ENCODE peak calls at places on chromosome 19, in seven cellular contexts. M is A549; N is HTR-8/SVneo; J is stimulated activated CD8-positive, alpha-beta memory T cell treated with anti-CD3 and anti-CD28 coated beads, Interleukin-7, amount 100 ng/mL, for 24 hours; A is GM12865; X is left cardiac atrium; S is RPMI7951. Y is an unnamed sample.

GRCh38 chr19:6393074-6393981 is at the start of gene GTF2F1:
- DNase-seq in M (peak; percentile 93), N (peak; percentile 99), J (peak; percentile 90), A (peak; percentile 97), X (peak; percentile 97), S (peak; percentile 92), Y (peak; percentile 96)

GRCh38 chr19:51687791-51688664 is 5.1 kb upstream of the SPACA6 start:
- DNase-seq in M (peak; percentile 68), N (peak; percentile 53), J (no peak), A (no peak), X (peak; percentile 78), S (peak; percentile 93), Y (peak; percentile 79)

GRCh38 chr19:15265849-15266248 is 33.6 kb upstream of the EPHX3 start:
- DNase-seq in M (no peak), N (no peak), J (no peak), A (no peak), X (peak; percentile 92), S (peak; percentile 98), Y (peak; percentile 96)

GRCh38 chr19:38264486-38265212 is at the start of gene SPINT2:
- DNase-seq in M (peak; percentile 84), N (no peak), J (no peak), A (no peak), X (peak; percentile 45), S (no peak), Y (no peak)

GRCh38 chr19:41554902-41555301 is 21.1 kb upstream of the CEACAM21 start:
- DNase-seq in M (no peak), N (no peak), J (no peak), A (peak; percentile 53), X (no peak), S (no peak), Y (no peak)

GRCh38 chr19:12788682-12789097 is 2.6 kb upstream of the JUNB start:
- DNase-seq in M (no peak), N (no peak), J (no peak), A (peak; percentile 93), X (peak; percentile 92), S (peak; percentile 83), Y (peak; percentile 77)

GRCh38 chr19:47447470-47448359 is 24.0 kb downstream of the SLC8A2 start:
- DNase-seq in M (peak; percentile 67), N (peak; percentile 32), J (peak; percentile 29), A (peak; percentile 41), X (peak; percentile 52), S (peak; percentile 56), Y (peak; percentile 33)

GRCh38 chr19:8221161-8221560 is 12.0 kb downstream of the CERS4 start:
- DNase-seq in M (no peak), N (no peak), J (no peak), A (no peak), X (no peak), S (no peak), Y (no peak)

GRCh38 chr19:17424743-17425365 is 5.0 kb downstream of the MVB12A start:
- DNase-seq in M (no peak), N (no peak), J (no peak), A (peak; percentile 33), X (peak; percentile 42), S (no peak), Y (peak; percentile 27)

GRCh38 chr19:48991823-48992570 is 1.1 kb downstream of the GYS1 start:
- DNase-seq in M (peak; percentile 75), N (peak; percentile 73), J (no peak), A (peak; percentile 34), X (peak; percentile 76), S (peak; percentile 85), Y (peak; percentile 88)

GRCh38 chr19:38362076-38362945 is 12.1 kb upstream of the PSMD8 start:
- DNase-seq in M (peak; percentile 94), N (peak; percentile 78), J (peak; percentile 73), A (peak; percentile 80), X (peak; percentile 91), S (peak; percentile 77), Y (peak; percentile 79)

Y was measured in EL.